ENCODE peak calls at places on chromosome 1, in nine cellular contexts. One of them, this sample, is unnamed.

GRCh38 chr1:56525463-56526155 is 53.8 kb downstream of the PLPP3 start:
- DNase-seq in kidney epithelial cell: no peak
- DNase-seq in ovary: no peak
- DNase-seq in head of caudate nucleus: no peak
- DNase-seq in activated gamma-delta T cell treated with Interleukin-2 at 50 U/mL for 16 hours: no peak
- DNase-seq in A549: no peak
- DNase-seq in Calu3: no peak
- DNase-seq in iPS-NIHi11: no peak
- DNase-seq in K562: no peak
- DNase-seq in this sample: no peak

GRCh38 chr1:185971688-185972087 is 237.5 kb downstream of the HMCN1 start:
- DNase-seq in Calu3: no peak
- DNase-seq in ovary: no peak
- DNase-seq in K562: no peak
- DNase-seq in activated gamma-delta T cell treated with Interleukin-2 at 50 U/mL for 16 hours: no peak
- DNase-seq in kidney epithelial cell: peak
- DNase-seq in head of caudate nucleus: no peak
- DNase-seq in iPS-NIHi11: no peak
- DNase-seq in A549: no peak
- DNase-seq in this sample: no peak

GRCh38 chr1:229254910-229255541 is 15.9 kb upstream of the RAB4A start:
- DNase-seq in Calu3: peak
- DNase-seq in iPS-NIHi11: peak
- DNase-seq in head of caudate nucleus: no peak
- DNase-seq in ovary: no peak
- DNase-seq in K562: no peak
- DNase-seq in A549: no peak
- DNase-seq in activated gamma-delta T cell treated with Interleukin-2 at 50 U/mL for 16 hours: no peak
- DNase-seq in kidney epithelial cell: no peak
- DNase-seq in this sample: peak

GRCh38 chr1:6007318-6008083 is 15.3 kb upstream of the NPHP4 start:
- DNase-seq in kidney epithelial cell: no peak
- DNase-seq in Calu3: no peak
- DNase-seq in head of caudate nucleus: no peak
- DNase-seq in activated gamma-delta T cell treated with Interleukin-2 at 50 U/mL for 16 hours: no peak
- DNase-seq in iPS-NIHi11: no peak
- DNase-seq in A549: no peak
- DNase-seq in K562: peak
- DNase-seq in ovary: no peak
- DNase-seq in this sample: no peak

GRCh38 chr1:11697188-11697892 is 5.8 kb downstream of the DRAXIN start:
- DNase-seq in activated gamma-delta T cell treated with Interleukin-2 at 50 U/mL for 16 hours: no peak
- DNase-seq in K562: peak
- DNase-seq in kidney epithelial cell: no peak
- DNase-seq in head of caudate nucleus: no peak
- DNase-seq in Calu3: no peak
- DNase-seq in ovary: no peak
- DNase-seq in A549: no peak
- DNase-seq in iPS-NIHi11: no peak
- DNase-seq in this sample: no peak

GRCh38 chr1:6006882-6007281 is 14.7 kb upstream of the NPHP4 start:
- DNase-seq in head of caudate nucleus: peak
- DNase-seq in kidney epithelial cell: no peak
- DNase-seq in K562: peak
- DNase-seq in ovary: no peak
- DNase-seq in Calu3: no peak
- DNase-seq in A549: no peak
- DNase-seq in activated gamma-delta T cell treated with Interleukin-2 at 50 U/mL for 16 hours: no peak
- DNase-seq in iPS-NIHi11: no peak
- DNase-seq in this sample: no peak

GRCh38 chr1:92736395-92736794 is 48.5 kb downstream of the EVI5 start:
- DNase-seq in A549: no peak
- DNase-seq in kidney epithelial cell: no peak
- DNase-seq in Calu3: no peak
- DNase-seq in K562: no peak
- DNase-seq in iPS-NIHi11: peak
- DNase-seq in activated gamma-delta T cell treated with Interleukin-2 at 50 U/mL for 16 hours: no peak
- DNase-seq in ovary: no peak
- DNase-seq in head of caudate nucleus: no peak
- DNase-seq in this sample: no peak

GRCh38 chr1:214864896-214865688 is 217.4 kb upstream of the KCNK2 start:
- DNase-seq in iPS-NIHi11: no peak
- DNase-seq in head of caudate nucleus: no peak
- DNase-seq in A549: no peak
- DNase-seq in activated gamma-delta T cell treated with Interleukin-2 at 50 U/mL for 16 hours: no peak
- DNase-seq in K562: no peak
- DNase-seq in kidney epithelial cell: peak
- DNase-seq in Calu3: peak
- DNase-seq in ovary: no peak
- DNase-seq in this sample: no peak

GRCh38 chr1:246503341-246503740 is 3.7 kb downstream of the SMYD3 start:
- DNase-seq in A549: no peak
- DNase-seq in ovary: no peak
- DNase-seq in kidney epithelial cell: peak
- DNase-seq in head of caudate nucleus: no peak
- DNase-seq in K562: no peak
- DNase-seq in iPS-NIHi11: no peak
- DNase-seq in Calu3: peak
- DNase-seq in activated gamma-delta T cell treated with Interleukin-2 at 50 U/mL for 16 hours: no peak
- DNase-seq in this sample: no peak

GRCh38 chr1:147612366-147612765 is 58.0 kb downstream of the ACP6 start:
- DNase-seq in A549: peak
- DNase-seq in Calu3: no peak
- DNase-seq in K562: no peak
- DNase-seq in iPS-NIHi11: no peak
- DNase-seq in ovary: no peak
- DNase-seq in head of caudate nucleus: no peak
- DNase-seq in activated gamma-delta T cell treated with Interleukin-2 at 50 U/mL for 16 hours: no peak
- DNase-seq in kidney epithelial cell: no peak
- DNase-seq in this sample: peak

GRCh38 chr1:19305880-19306279 is 6.1 kb downstream of the AKR7A2 start:
- DNase-seq in ovary: no peak
- DNase-seq in activated gamma-delta T cell treated with Interleukin-2 at 50 U/mL for 16 hours: no peak
- DNase-seq in iPS-NIHi11: no peak
- DNase-seq in Calu3: no peak
- DNase-seq in A549: no peak
- DNase-seq in K562: no peak
- DNase-seq in kidney epithelial cell: no peak
- DNase-seq in head of caudate nucleus: no peak
- DNase-seq in this sample: no peak

GRCh38 chr1:234997201-234998173 is 131.2 kb downstream of the TOMM20 start:
- DNase-seq in A549: peak
- DNase-seq in ovary: peak
- DNase-seq in activated gamma-delta T cell treated with Interleukin-2 at 50 U/mL for 16 hours: no peak
- DNase-seq in head of caudate nucleus: peak
- DNase-seq in Calu3: peak
- DNase-seq in iPS-NIHi11: peak
- DNase-seq in kidney epithelial cell: peak
- DNase-seq in K562: no peak
- DNase-seq in this sample: peak

GRCh38 chr1:117174851-117175250 is 35.9 kb downstream of the VTCN1 start:
- DNase-seq in head of caudate nucleus: no peak
- DNase-seq in A549: no peak
- DNase-seq in ovary: no peak
- DNase-seq in activated gamma-delta T cell treated with Interleukin-2 at 50 U/mL for 16 hours: no peak
- DNase-seq in K562: no peak
- DNase-seq in kidney epithelial cell: no peak
- DNase-seq in Calu3: no peak
- DNase-seq in iPS-NIHi11: no peak
- DNase-seq in this sample: no peak

GRCh38 chr1:8396083-8396911 is 78.4 kb downstream of the SLC45A1 start:
- DNase-seq in head of caudate nucleus: no peak
- DNase-seq in Calu3: no peak
- DNase-seq in activated gamma-delta T cell treated with Interleukin-2 at 50 U/mL for 16 hours: no peak
- DNase-seq in kidney epithelial cell: no peak
- DNase-seq in A549: no peak
- DNase-seq in K562: no peak
- DNase-seq in iPS-NIHi11: no peak
- DNase-seq in ovary: no peak
- DNase-seq in this sample: no peak

GRCh38 chr1:94279462-94279861 is 42.1 kb upstream of the ARHGAP29 start:
- DNase-seq in activated gamma-delta T cell treated with Interleukin-2 at 50 U/mL for 16 hours: no peak
- DNase-seq in iPS-NIHi11: no peak
- DNase-seq in K562: no peak
- DNase-seq in A549: no peak
- DNase-seq in kidney epithelial cell: no peak
- DNase-seq in Calu3: no peak
- DNase-seq in ovary: no peak
- DNase-seq in head of caudate nucleus: no peak
- DNase-seq in this sample: no peak

GRCh38 chr1:181255270-181255929 is 166.9 kb downstream of the IER5 start:
- DNase-seq in Calu3: no peak
- DNase-seq in activated gamma-delta T cell treated with Interleukin-2 at 50 U/mL for 16 hours: no peak
- DNase-seq in kidney epithelial cell: peak
- DNase-seq in head of caudate nucleus: no peak
- DNase-seq in K562: no peak
- DNase-seq in A549: peak
- DNase-seq in ovary: no peak
- DNase-seq in iPS-NIHi11: no peak
- DNase-seq in this sample: no peak

GRCh38 chr1:213124590-213124989 is 73.5 kb downstream of the RPS6KC1 start:
- DNase-seq in head of caudate nucleus: no peak
- DNase-seq in iPS-NIHi11: no peak
- DNase-seq in ovary: no peak
- DNase-seq in kidney epithelial cell: no peak
- DNase-seq in activated gamma-delta T cell treated with Interleukin-2 at 50 U/mL for 16 hours: no peak
- DNase-seq in Calu3: no peak
- DNase-seq in A549: no peak
- DNase-seq in K562: peak
- DNase-seq in this sample: no peak

GRCh38 chr1:156896490-156897033 is 3.0 kb downstream of the PEAR1 start:
- DNase-seq in activated gamma-delta T cell treated with Interleukin-2 at 50 U/mL for 16 hours: no peak
- DNase-seq in K562: no peak
- DNase-seq in iPS-NIHi11: peak
- DNase-seq in Calu3: peak
- DNase-seq in head of caudate nucleus: no peak
- DNase-seq in kidney epithelial cell: peak
- DNase-seq in ovary: peak
- DNase-seq in A549: peak
- DNase-seq in this sample: peak

GRCh38 chr1:32920833-32921232 is 19.6 kb upstream of the TMEM54 start:
- DNase-seq in A549: no peak
- DNase-seq in head of caudate nucleus: no peak
- DNase-seq in K562: no peak
- DNase-seq in Calu3: no peak
- DNase-seq in ovary: no peak
- DNase-seq in kidney epithelial cell: no peak
- DNase-seq in activated gamma-delta T cell treated with Interleukin-2 at 50 U/mL for 16 hours: no peak
- DNase-seq in iPS-NIHi11: no peak
- DNase-seq in this sample: no peak

GRCh38 chr1:85569122-85569521 is 11.4 kb upstream of the CCN1 start:
- DNase-seq in kidney epithelial cell: no peak
- DNase-seq in Calu3: no peak
- DNase-seq in iPS-NIHi11: no peak
- DNase-seq in ovary: no peak
- DNase-seq in A549: no peak
- DNase-seq in head of caudate nucleus: no peak
- DNase-seq in activated gamma-delta T cell treated with Interleukin-2 at 50 U/mL for 16 hours: no peak
- DNase-seq in K562: no peak
- DNase-seq in this sample: no peak

GRCh38 chr1:38088366-38088765 is 41.8 kb upstream of the POU3F1 start:
- DNase-seq in activated gamma-delta T cell treated with Interleukin-2 at 50 U/mL for 16 hours: no peak
- DNase-seq in A549: no peak
- DNase-seq in K562: no peak
- DNase-seq in head of caudate nucleus: no peak
- DNase-seq in Calu3: no peak
- DNase-seq in iPS-NIHi11: no peak
- DNase-seq in ovary: no peak
- DNase-seq in kidney epithelial cell: no peak
- DNase-seq in this sample: peak

GRCh38 chr1:117392776-117393175 is 25.5 kb downstream of the MAN1A2 start:
- DNase-seq in activated gamma-delta T cell treated with Interleukin-2 at 50 U/mL for 16 hours: no peak
- DNase-seq in ovary: no peak
- DNase-seq in kidney epithelial cell: no peak
- DNase-seq in head of caudate nucleus: no peak
- DNase-seq in iPS-NIHi11: no peak
- DNase-seq in A549: no peak
- DNase-seq in Calu3: no peak
- DNase-seq in K562: no peak
- DNase-seq in this sample: no peak

GRCh38 chr1:64469121-64469520 is 808 bp upstream of the CACHD1 start:
- DNase-seq in ovary: no peak
- DNase-seq in A549: no peak
- DNase-seq in iPS-NIHi11: no peak
- DNase-seq in Calu3: no peak
- DNase-seq in K562: no peak
- DNase-seq in activated gamma-delta T cell treated with Interleukin-2 at 50 U/mL for 16 hours: no peak
- DNase-seq in kidney epithelial cell: no peak
- DNase-seq in head of caudate nucleus: no peak
- DNase-seq in this sample: no peak

This sample was measured in HepG2.